ENCODE peak calls at places on chromosome 16, in five cellular contexts. U is K562, F is HepG2, H is GM12878, Z is upper lobe of left lung. G is an unnamed sample.

GRCh38 chr16:11318817-11319216 is 26.4 kb upstream of the RMI2 start:
- ATAC-seq in U (no peak), F (no peak), H (no peak), Z (no peak), G (no peak)

GRCh38 chr16:15897834-15898254 is 9.4 kb upstream of the CEP20 start:
- ATAC-seq in U (peak), F (no peak), H (peak), Z (no peak), G (no peak)

GRCh38 chr16:4241601-4242270 is at the start of gene SRL:
- ATAC-seq in U (no peak), F (peak), H (no peak), Z (no peak), G (no peak)

GRCh38 chr16:24538756-24539294 is 541 bp upstream of the RBBP6 start:
- ATAC-seq in U (peak), F (peak), H (no peak), Z (peak), G (peak)

GRCh38 chr16:68768170-68768569 is 31.1 kb downstream of the CDH1 start:
- ATAC-seq in U (no peak), F (no peak), H (no peak), Z (no peak), G (no peak)

GRCh38 chr16:50809561-50809960 is 67.7 kb downstream of the CYLD start:
- ATAC-seq in U (no peak), F (no peak), H (peak), Z (no peak), G (no peak)

GRCh38 chr16:79768594-79768993 is 168.1 kb upstream of the MAF start:
- ATAC-seq in U (no peak), F (peak), H (no peak), Z (no peak), G (no peak)

GRCh38 chr16:55256412-55257016 is 67.5 kb upstream of the IRX6 start:
- ATAC-seq in U (no peak), F (no peak), H (no peak), Z (no peak), G (no peak)

GRCh38 chr16:30429418-30429677 is 482 bp downstream of the DCTPP1 start:
- ATAC-seq in U (peak), F (peak), H (peak), Z (no peak), G (no peak)

GRCh38 chr16:81996664-81997529 is 14.4 kb downstream of the SDR42E1 start:
- ATAC-seq in U (peak), F (peak), H (no peak), Z (no peak), G (peak)

GRCh38 chr16:86914850-86915717 is 336.7 kb downstream of the FOXL1 start:
- ATAC-seq in U (no peak), F (peak), H (no peak), Z (no peak), G (no peak)

GRCh38 chr16:87348616-87349157 is 31.5 kb upstream of the C16orf95 start:
- ATAC-seq in U (no peak), F (no peak), H (no peak), Z (no peak), G (no peak)

DNA sequence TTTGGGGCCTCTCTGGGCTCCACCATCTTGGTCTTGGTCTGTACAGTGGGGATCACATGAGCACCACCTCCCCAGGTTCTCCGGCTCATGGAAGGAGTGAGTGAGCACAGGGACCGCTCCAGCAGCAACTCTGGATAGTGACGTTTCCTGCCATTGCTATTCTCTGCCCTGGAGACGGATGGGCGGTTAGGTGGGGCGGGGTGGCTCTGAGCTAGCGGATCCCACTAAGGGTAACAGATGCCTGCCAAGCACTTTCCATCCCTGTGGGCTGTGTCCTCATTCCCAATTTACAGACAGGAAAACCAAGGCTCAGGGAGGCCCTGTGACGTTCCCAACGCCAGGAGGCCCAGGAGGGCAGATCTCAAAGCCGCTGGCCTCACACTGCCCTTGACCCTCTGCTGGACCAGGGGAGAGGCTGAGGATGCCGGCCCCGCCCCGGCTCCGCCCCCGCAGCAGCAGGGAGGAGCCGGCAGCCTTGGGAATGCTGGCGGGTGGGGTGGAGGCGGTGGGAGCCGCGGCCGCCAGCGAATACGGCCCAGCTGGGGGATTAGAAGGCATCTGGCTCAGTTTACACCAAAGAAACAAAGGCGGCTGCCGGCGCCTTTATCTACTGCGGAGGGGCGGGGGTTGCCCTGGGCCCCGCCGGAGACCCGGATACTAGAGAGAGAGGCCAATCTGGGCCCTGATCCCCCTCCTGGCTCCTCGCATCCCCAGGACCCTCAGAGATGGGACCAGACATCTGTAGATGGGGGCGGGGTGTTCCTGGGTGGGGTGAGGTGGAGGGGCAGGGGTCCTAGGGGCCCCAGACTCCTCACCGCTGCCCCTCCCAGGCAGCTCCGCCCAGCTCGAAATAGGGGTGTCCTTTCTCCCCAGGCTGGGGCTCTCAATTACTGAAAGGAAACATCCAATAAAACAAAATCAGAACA is 122.3 kb upstream of the CIBAR2 start:
- ATAC-seq in U (peak), F (peak), H (no peak), Z (peak), G (peak)
- TF ChIP-seq EP300 in U (no peak), F (peak), H (no peak), Z (no peak), G (no peak)

DNA sequence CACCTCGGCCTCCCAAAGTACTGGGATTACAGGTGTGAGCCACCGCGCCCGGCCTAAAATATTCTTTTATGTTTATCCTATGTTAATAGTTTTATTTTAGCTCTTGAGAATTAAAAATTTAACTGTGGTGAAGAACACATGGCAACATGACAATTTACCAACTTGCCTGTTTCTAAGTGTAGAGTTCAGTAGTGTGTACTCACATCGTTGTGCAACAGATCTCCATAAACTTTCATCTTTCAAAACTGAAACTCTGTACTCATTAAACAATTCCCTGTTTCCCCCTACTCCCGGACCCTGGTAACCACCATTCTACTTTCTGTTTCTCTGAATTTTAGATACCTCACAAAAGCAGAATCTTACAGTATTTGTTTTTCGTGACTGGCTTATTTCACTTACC is 17.2 kb downstream of the IST1 start:
- ATAC-seq in U (no peak), F (peak), H (no peak), Z (no peak), G (no peak)
- TF ChIP-seq POLR2AphosphoS5 in U (no peak), F (no peak), H (no peak), Z (no peak), G (no peak)

DNA sequence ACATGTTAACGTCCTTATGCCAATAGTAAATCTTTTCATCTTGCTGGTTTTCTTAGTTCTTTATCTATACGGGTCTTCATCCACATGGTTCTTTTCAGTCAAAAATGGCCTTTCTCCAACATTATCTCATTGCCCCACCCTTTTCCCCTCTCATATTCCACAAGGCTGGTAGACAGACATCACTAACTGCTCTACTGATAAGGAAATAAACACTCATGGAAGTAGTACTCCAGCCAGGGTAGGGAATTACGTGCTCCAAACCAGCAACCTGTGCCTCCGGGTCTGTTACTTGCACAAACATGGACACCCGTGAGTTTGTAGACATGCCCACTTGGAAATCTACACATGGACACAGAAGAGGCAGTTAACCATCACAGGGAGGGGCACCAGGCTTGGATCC is 141.3 kb downstream of the XYLT1 start:
- ATAC-seq in U (no peak), F (no peak), H (no peak), Z (peak), G (no peak)
- H3K27ac ChIP-seq in U (no peak), F (no peak), H (no peak), Z (no peak), G (peak)

GRCh38 chr16:89491238-89491869 is 993 bp upstream of the ANKRD11 start:
- ATAC-seq in U (no peak), F (peak), H (peak), Z (no peak), G (no peak)

GRCh38 chr16:89491974-89492687 is 1.8 kb upstream of the ANKRD11 start:
- ATAC-seq in U (peak), F (no peak), H (no peak), Z (no peak), G (no peak)

GRCh38 chr16:89489731-89490385 is 503 bp downstream of the ANKRD11 start:
- ATAC-seq in U (no peak), F (no peak), H (no peak), Z (no peak), G (no peak)

GRCh38 chr16:89489040-89489721 is 1.2 kb downstream of the ANKRD11 start:
- ATAC-seq in U (peak), F (peak), H (peak), Z (peak), G (peak)

DNA sequence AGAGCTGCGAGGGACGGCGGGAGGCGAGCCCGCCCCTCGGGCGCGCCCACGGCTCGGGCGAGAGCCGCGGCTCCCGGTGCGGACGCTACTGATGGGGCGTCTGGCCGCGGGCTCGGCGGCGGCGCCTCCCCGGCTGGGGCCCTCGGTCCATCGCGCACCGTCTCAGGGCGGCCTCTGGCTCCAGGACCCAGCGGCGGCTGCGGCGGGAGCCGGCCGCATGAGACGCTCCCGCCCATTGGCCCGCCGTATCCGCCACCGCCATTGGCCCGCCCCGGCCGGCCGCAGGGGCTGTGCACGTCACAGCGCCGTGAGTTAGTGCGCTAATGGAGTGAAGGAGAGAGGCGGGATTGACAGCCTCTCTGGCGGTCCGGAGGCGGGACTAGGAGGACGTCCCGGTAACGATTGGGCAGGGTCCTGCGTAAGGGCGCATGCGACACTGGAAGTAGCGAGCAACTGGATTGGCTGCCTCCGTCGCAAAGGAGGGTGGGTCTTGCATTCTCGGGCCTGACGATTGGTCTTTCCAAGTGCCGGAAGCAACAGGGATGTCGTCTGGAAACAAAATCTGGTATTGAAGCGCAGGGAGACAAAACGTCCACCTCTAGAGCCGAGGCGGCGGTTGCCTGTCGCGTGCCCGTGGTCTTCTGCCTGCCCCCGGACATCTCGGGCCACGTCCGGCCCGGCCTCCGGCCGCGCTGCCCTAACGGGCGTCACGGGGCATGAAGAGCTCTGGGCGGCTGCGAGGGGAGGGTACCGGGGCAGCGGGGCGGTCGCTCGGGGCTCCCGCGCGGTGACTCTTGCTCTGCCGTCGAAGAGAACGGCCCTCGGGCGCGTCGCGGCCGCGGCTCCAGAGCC is at the start of gene ANKRD11:
- ATAC-seq in U (peak), F (peak), H (peak), Z (peak), G (peak)
- TF ChIP-seq EP300 in U (no peak), F (no peak), H (peak), Z (no peak), G (no peak)

DNA sequence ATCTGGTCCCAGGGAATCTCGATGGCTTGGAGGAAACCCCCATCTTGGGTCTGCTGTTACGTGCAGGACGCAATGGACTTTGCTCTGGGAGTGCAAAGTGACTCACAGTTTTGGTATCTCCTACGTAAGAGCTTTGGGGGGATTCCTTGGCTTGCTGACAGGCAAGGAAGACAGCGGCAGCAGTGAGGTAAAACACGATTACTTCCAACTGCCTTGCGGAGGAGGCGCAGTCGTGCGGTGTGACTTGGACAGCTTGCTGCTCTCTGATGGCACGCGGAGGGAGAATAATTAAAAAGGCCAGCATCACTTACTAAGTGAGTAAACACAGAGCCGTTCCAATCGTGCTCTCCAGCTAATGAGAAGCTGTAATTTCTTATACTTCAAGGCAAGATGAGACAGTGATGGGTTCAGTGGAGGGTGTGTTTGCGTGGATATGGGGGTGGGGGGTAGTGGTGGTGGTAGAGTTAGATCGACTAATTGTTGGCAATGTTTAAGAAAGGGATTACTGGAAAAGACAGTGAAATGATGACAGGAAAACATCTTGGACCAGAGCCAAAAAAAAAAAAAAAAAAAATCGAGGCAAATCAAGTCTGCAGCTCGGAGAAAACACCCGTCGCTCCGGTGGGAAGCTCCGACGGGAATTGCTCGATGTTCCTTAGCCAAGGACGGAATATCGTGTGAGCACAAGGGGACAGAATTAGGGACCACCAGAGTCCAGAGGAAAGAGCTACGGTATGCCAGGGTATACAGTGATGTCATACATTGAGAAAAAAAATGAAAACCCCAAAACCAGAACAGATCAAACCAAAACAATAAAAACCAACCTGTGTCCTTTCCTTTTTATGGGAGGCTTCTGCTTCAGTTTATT is 184.9 kb upstream of the ZFHX3 start:
- ATAC-seq in U (no peak), F (peak), H (no peak), Z (peak), G (peak)
- TF ChIP-seq POLR2AphosphoS5 in U (no peak), F (no peak), H (no peak), Z (no peak), G (peak)

G was measured in gastroesophageal sphincter.